ENCODE peak calls at places on chromosome 4, in seven cellular contexts. D is SJSA1, O is left ventricle myocardium superior, R is astrocyte of the cerebellum, X is NCI-H774, F is NCI-H2081 treated with DMSO at 0.1 percent for 48 hours, Q is nucleus accumbens. P is an unnamed sample.
A peak's percentile ranks its signal among the peaks of the same experiment; 100 is the strongest.

GRCh38 chr4:57048590-57049304 is 61.4 kb downstream of the IGFBP7 start:
- DNase-seq in O (no peak), R (no peak), X (no peak), D (peak; percentile 40), Q (no peak), F (no peak), P (no peak)

GRCh38 chr4:32748498-32748897 is 2028.3 kb downstream of the PCDH7 start:
- DNase-seq in X (no peak), R (no peak), O (no peak), Q (no peak), F (no peak), D (no peak), P (no peak)

GRCh38 chr4:91963489-91963888 is 340.3 kb upstream of the GRID2 start:
- DNase-seq in Q (no peak), O (no peak), F (no peak), D (no peak), X (no peak), R (peak; percentile 12), P (no peak)

GRCh38 chr4:2408401-2408958 is 10.0 kb downstream of the ZFYVE28 start:
- DNase-seq in Q (no peak), D (no peak), X (no peak), O (no peak), F (no peak), R (no peak), P (no peak)

GRCh38 chr4:6410078-6410477 is 62.3 kb downstream of the PPP2R2C start:
- DNase-seq in Q (no peak), R (no peak), X (no peak), D (no peak), O (no peak), F (no peak), P (no peak)

GRCh38 chr4:84952004-84952403 is 14.5 kb downstream of the WDFY3 start:
- DNase-seq in X (no peak), R (peak; percentile 49), F (no peak), Q (no peak), D (peak; percentile 19), O (no peak), P (no peak)

GRCh38 chr4:16627999-16628398 is 270.4 kb downstream of the LDB2 start:
- DNase-seq in Q (no peak), F (no peak), X (no peak), D (peak; percentile 64), O (no peak), R (peak; percentile 60), P (no peak)

GRCh38 chr4:153154010-153154975 is 50.0 kb upstream of the TRIM2 start:
- DNase-seq in O (no peak), X (no peak), D (no peak), R (peak; percentile 28), Q (no peak), F (no peak), P (no peak)

GRCh38 chr4:118281611-118282442 is 71.0 kb downstream of the PRSS12 start:
- DNase-seq in D (peak; percentile 16), F (no peak), X (no peak), R (peak; percentile 63), Q (no peak), O (peak; percentile 30), P (peak; percentile 55)

GRCh38 chr4:7805533-7806079 is 134.1 kb downstream of the AFAP1 start:
- DNase-seq in Q (no peak), X (peak; percentile 6), D (peak; percentile 76), F (no peak), R (peak; percentile 94), O (peak; percentile 58), P (peak; percentile 81)

GRCh38 chr4:188986271-188986689 is 847.0 kb downstream of the TRIML1 start:
- DNase-seq in F (peak; percentile 74), O (no peak), Q (no peak), D (peak; percentile 85), X (no peak), R (peak; percentile 19), P (no peak)

GRCh38 chr4:27123050-27123768 is 262.6 kb downstream of the STIM2 start:
- DNase-seq in D (no peak), X (no peak), O (no peak), F (no peak), R (peak; percentile 43), Q (no peak), P (no peak)

GRCh38 chr4:98232202-98232601 is 29.0 kb upstream of the RAP1GDS1 start:
- DNase-seq in R (no peak), F (no peak), O (no peak), D (no peak), X (no peak), Q (no peak), P (no peak)

GRCh38 chr4:108937066-108937465 is 174.2 kb upstream of the ETNPPL start:
- DNase-seq in R (no peak), F (no peak), Q (no peak), D (peak; percentile 58), O (no peak), X (no peak), P (no peak)

GRCh38 chr4:35105486-35105885 is 1138.8 kb downstream of the ARAP2 start:
- DNase-seq in D (no peak), R (no peak), F (no peak), X (peak; percentile 41), O (no peak), Q (no peak), P (no peak)

GRCh38 chr4:139840773-139841172 is 175.2 kb downstream of the MGST2 start:
- DNase-seq in F (no peak), R (no peak), D (no peak), Q (no peak), O (no peak), X (no peak), P (no peak)

GRCh38 chr4:83089759-83090158 is 24.8 kb downstream of the PLAC8 start:
- DNase-seq in R (no peak), X (no peak), O (no peak), F (no peak), Q (no peak), D (no peak), P (no peak)

GRCh38 chr4:153450545-153450917 is 15.6 kb upstream of the TMEM131L start:
- DNase-seq in X (no peak), O (no peak), F (no peak), Q (no peak), D (no peak), R (no peak), P (no peak)

GRCh38 chr4:7867701-7868429 is 71.8 kb downstream of the AFAP1 start:
- DNase-seq in F (no peak), O (no peak), D (peak; percentile 68), Q (no peak), R (no peak), X (no peak), P (no peak)

GRCh38 chr4:168586926-168587325 is 90.1 kb downstream of the PALLD start:
- DNase-seq in F (no peak), O (no peak), X (no peak), D (peak; percentile 57), Q (no peak), R (no peak), P (no peak)

GRCh38 chr4:2638730-2639129 is 102.3 kb downstream of the FAM193A start:
- DNase-seq in X (no peak), Q (no peak), D (no peak), R (no peak), O (no peak), F (no peak), P (no peak)

GRCh38 chr4:121108557-121108956 is 36.2 kb upstream of the NDNF start:
- DNase-seq in D (no peak), X (peak; percentile 57), R (no peak), Q (no peak), O (no peak), F (peak; percentile 42), P (no peak)

GRCh38 chr4:1664141-1664540 is 20.0 kb downstream of the FAM53A start:
- DNase-seq in D (no peak), X (no peak), R (no peak), Q (no peak), O (no peak), F (no peak), P (no peak)

GRCh38 chr4:31199644-31200043 is 479.5 kb downstream of the PCDH7 start:
- DNase-seq in R (no peak), X (no peak), D (no peak), O (no peak), F (no peak), Q (no peak), P (no peak)

GRCh38 chr4:147714575-147715401 is 17.1 kb upstream of the ARHGAP10 start:
- DNase-seq in R (peak; percentile 67), Q (no peak), F (no peak), O (no peak), X (no peak), D (peak; percentile 40), P (no peak)

GRCh38 chr4:176286728-176287127 is 17.7 kb upstream of the ASB5 start:
- DNase-seq in Q (no peak), D (no peak), O (no peak), X (no peak), F (no peak), R (no peak), P (no peak)

GRCh38 chr4:82172186-82172585 is 201.6 kb downstream of the HNRNPD start:
- DNase-seq in R (no peak), D (no peak), F (no peak), O (no peak), X (no peak), Q (no peak), P (no peak)

GRCh38 chr4:124085561-124086180 is 626.9 kb downstream of the ANKRD50 start:
- DNase-seq in R (peak; percentile 58), X (no peak), D (no peak), F (no peak), Q (no peak), O (no peak), P (no peak)

GRCh38 chr4:76377922-76378321 is 43.0 kb downstream of the CCDC158 start:
- DNase-seq in D (peak; percentile 13), X (no peak), R (peak; percentile 2), F (no peak), Q (no peak), O (no peak), P (no peak)

GRCh38 chr4:82467442-82467841 is 37.1 kb downstream of the ENOPH1 start:
- DNase-seq in Q (no peak), F (no peak), D (no peak), O (no peak), X (no peak), R (peak; percentile 50), P (no peak)

GRCh38 chr4:106172846-106173245 is 143.2 kb downstream of the TBCK start:
- DNase-seq in F (no peak), X (no peak), O (no peak), D (no peak), R (no peak), Q (no peak), P (no peak)

GRCh38 chr4:8209176-8209874 is 10.2 kb downstream of the SH3TC1 start:
- DNase-seq in R (no peak), D (no peak), X (no peak), Q (no peak), F (no peak), O (no peak), P (no peak)

GRCh38 chr4:53914313-53915016 is 149.9 kb downstream of the CHIC2 start:
- DNase-seq in Q (no peak), O (no peak), R (no peak), X (no peak), F (no peak), D (peak; percentile 30), P (no peak)

GRCh38 chr4:138461065-138461464 is 218.9 kb upstream of the SLC7A11 start:
- DNase-seq in X (no peak), O (no peak), F (no peak), Q (no peak), R (no peak), D (no peak), P (no peak)

GRCh38 chr4:38753021-38753806 is 29.6 kb downstream of the TLR10 start:
- DNase-seq in F (no peak), X (no peak), O (peak; percentile 82), D (peak; percentile 72), Q (no peak), R (peak; percentile 99), P (no peak)

GRCh38 chr4:177367336-177367735 is 57.7 kb downstream of the NEIL3 start:
- DNase-seq in X (no peak), Q (no peak), O (no peak), R (no peak), F (no peak), D (no peak), P (no peak)

GRCh38 chr4:79476196-79476595 is 68.2 kb upstream of the GK2 start:
- DNase-seq in F (no peak), X (no peak), D (no peak), O (no peak), R (no peak), Q (no peak), P (no peak)

P was measured in right lobe of liver.